ENCODE peak calls at places on chromosomes 12 and 14, in nine cellular contexts. A is endothelial cell of umbilical vein, X is body of pancreas, G is upper lobe of left lung, I is A549, D is HCT116, B is GM12891, W is IMR-90, P is GM12878. T is an unnamed sample.

GRCh38 chr14:95535226-95536021 is 574 bp downstream of the GLRX5 start:
- DNase-seq in A (peak; percentile 32), X (peak; percentile 31), G (no peak), I (no peak), D (no peak), B (no peak), W (no peak), P (no peak), T (peak; percentile 66)

GRCh38 chr12:120358412-120359158 is 10.4 kb downstream of the MSI1 start:
- DNase-seq in A (no peak), X (no peak), G (no peak), I (no peak), D (no peak), B (no peak), W (no peak), P (no peak), T (no peak)

GRCh38 chr12:33472299-33472698 is 32.7 kb upstream of the SYT10 start:
- DNase-seq in A (no peak), X (no peak), G (no peak), I (no peak), D (no peak), B (no peak), W (no peak), P (no peak), T (no peak)

GRCh38 chr12:30725739-30726138 is 29.0 kb downstream of the CAPRIN2 start:
- DNase-seq in A (peak; percentile 73), X (no peak), G (no peak), I (peak; percentile 47), D (peak; percentile 54), B (no peak), W (peak; percentile 84), P (no peak), T (no peak)

GRCh38 chr12:4164591-4165558 is 108.7 kb upstream of the CCND2 start:
- DNase-seq in A (peak; percentile 54), X (no peak), G (peak; percentile 87), I (no peak), D (no peak), B (peak; percentile 55), W (peak; percentile 75), P (no peak), T (peak; percentile 13)

GRCh38 chr12:131052063-131052781 is 98.5 kb downstream of the ADGRD1 start:
- DNase-seq in A (no peak), X (no peak), G (no peak), I (no peak), D (no peak), B (no peak), W (no peak), P (no peak), T (no peak)

GRCh38 chr12:75048763-75049162 is 160.9 kb downstream of the KCNC2 start:
- DNase-seq in A (no peak), X (no peak), G (no peak), I (no peak), D (no peak), B (no peak), W (no peak), P (no peak), T (no peak)

GRCh38 chr14:49934638-49935037 is 41.8 kb downstream of the ARF6 start:
- DNase-seq in A (no peak), X (no peak), G (no peak), I (no peak), D (no peak), B (no peak), W (peak; percentile 19), P (no peak), T (peak; percentile 27)

GRCh38 chr12:124422142-124422569 is 127.3 kb downstream of the RFLNA start:
- DNase-seq in A (no peak), X (peak; percentile 81), G (peak; percentile 76), I (peak; percentile 58), D (no peak), B (no peak), W (no peak), P (no peak), T (no peak)
- TF ChIP-seq POLR2A in A (no peak), X (no peak), G (no peak), I (no peak), D (no peak), B (no peak), W (no peak), P (no peak), T (no peak)

GRCh38 chr14:103870144-103870876 is 22.9 kb upstream of the PPP1R13B start:
- DNase-seq in A (no peak), X (no peak), G (no peak), I (no peak), D (no peak), B (no peak), W (no peak), P (no peak), T (no peak)

GRCh38 chr14:103872492-103873113 is 25.2 kb upstream of the PPP1R13B start:
- DNase-seq in A (no peak), X (no peak), G (no peak), I (no peak), D (no peak), B (no peak), W (no peak), P (no peak), T (no peak)

GRCh38 chr14:103869406-103870143 is 22.2 kb upstream of the PPP1R13B start:
- DNase-seq in A (no peak), X (no peak), G (peak; percentile 47), I (no peak), D (no peak), B (no peak), W (no peak), P (no peak), T (no peak)

GRCh38 chr14:103870891-103871595 is 23.7 kb upstream of the PPP1R13B start:
- DNase-seq in A (no peak), X (no peak), G (no peak), I (no peak), D (no peak), B (no peak), W (no peak), P (no peak), T (no peak)

GRCh38 chr14:103871596-103872480 is 24.5 kb upstream of the PPP1R13B start:
- DNase-seq in A (no peak), X (peak; percentile 90), G (peak; percentile 97), I (no peak), D (no peak), B (peak; percentile 91), W (no peak), P (peak; percentile 12), T (peak; percentile 62)
- TF ChIP-seq POLR2A in A (no peak), X (no peak), G (no peak), I (no peak), D (no peak), B (no peak), W (no peak), P (peak; percentile 41), T (no peak)

DNA sequence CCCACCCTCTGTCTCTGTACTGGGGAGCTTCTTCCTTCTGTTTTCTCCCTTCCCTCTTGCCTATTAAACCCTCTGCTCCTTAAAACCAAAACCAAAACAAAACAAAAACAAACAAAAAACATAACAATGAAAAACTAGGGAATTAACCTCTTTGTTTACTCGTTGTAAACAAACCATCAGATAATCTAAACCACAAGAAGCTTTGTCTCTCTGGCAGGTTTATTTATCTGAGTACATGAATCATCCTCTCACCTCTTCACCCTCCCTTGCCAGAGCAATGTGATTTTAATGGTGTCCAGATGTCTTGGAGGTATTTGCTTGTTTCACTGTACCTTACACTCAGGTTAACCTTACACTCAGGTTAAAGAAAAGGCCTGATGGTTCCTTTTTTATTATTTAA is 66.1 kb downstream of the DYRK2 start:
- DNase-seq in A (no peak), X (no peak), G (no peak), I (peak; percentile 61), D (no peak), B (no peak), W (peak; percentile 40), P (no peak), T (no peak)
- TF ChIP-seq POLR2A in A (no peak), X (no peak), G (no peak), I (no peak), D (no peak), B (no peak), W (no peak), P (no peak), T (no peak)

GRCh38 chr12:114687269-114687605 is 3.3 kb upstream of the TBX3 start:
- DNase-seq in A (no peak), X (no peak), G (no peak), I (no peak), D (no peak), B (no peak), W (no peak), P (no peak), T (no peak)

GRCh38 chr12:114685320-114685781 is 1.4 kb upstream of the TBX3 start:
- DNase-seq in A (no peak), X (no peak), G (no peak), I (no peak), D (no peak), B (no peak), W (no peak), P (no peak), T (no peak)

GRCh38 chr12:114685869-114686268 is 1.9 kb upstream of the TBX3 start:
- DNase-seq in A (no peak), X (no peak), G (no peak), I (no peak), D (no peak), B (no peak), W (peak; percentile 71), P (no peak), T (no peak)

GRCh38 chr12:114687802-114688201 is 3.8 kb upstream of the TBX3 start:
- DNase-seq in A (no peak), X (no peak), G (no peak), I (no peak), D (no peak), B (no peak), W (no peak), P (no peak), T (no peak)

GRCh38 chr12:114686421-114687268 is 2.7 kb upstream of the TBX3 start:
- DNase-seq in A (no peak), X (no peak), G (no peak), I (no peak), D (no peak), B (no peak), W (no peak), P (no peak), T (no peak)
- TF ChIP-seq POLR2A in A (no peak), X (no peak), G (no peak), I (no peak), D (no peak), B (no peak), W (peak; percentile 32), P (no peak), T (no peak)